ENCODE peak calls at places on chromosome 18, in ten cellular contexts. H is IMR-90; Z is brain microvascular endothelial cell; X is fibroblast of the aortic adventitia; W is neural crest cell; E is HFF-Myc; P is progenitor cell of endocrine pancreas; S is CD8-positive, alpha-beta T cell; A is PC-9; Y is Caco-2. V is an unnamed sample.

GRCh38 chr18:55384551-55385275 is 203.3 kb downstream of the TCF4 start:
- DNase-seq in H (peak; percentile 48), Z (peak; percentile 45), X (peak; percentile 57), W (peak; percentile 22), E (no peak), P (no peak), S (no peak), A (no peak), Y (no peak), V (no peak)

GRCh38 chr18:961644-962355 is 57.1 kb downstream of the ADCYAP1 start:
- DNase-seq in H (peak; percentile 35), Z (peak; percentile 43), X (peak; percentile 80), W (peak; percentile 54), E (peak; percentile 29), P (no peak), S (no peak), A (no peak), Y (no peak), V (no peak)

GRCh38 chr18:55592106-55592505 is 4.1 kb upstream of the TCF4 start:
- DNase-seq in H (no peak), Z (no peak), X (no peak), W (no peak), E (no peak), P (no peak), S (no peak), A (no peak), Y (no peak), V (no peak)

GRCh38 chr18:710418-711300 is 1.8 kb downstream of the ENOSF1 start:
- DNase-seq in H (no peak), Z (no peak), X (no peak), W (no peak), E (no peak), P (no peak), S (no peak), A (no peak), Y (no peak), V (no peak)

GRCh38 chr18:39037925-39038324 is 1472.3 kb upstream of the CELF4 start:
- DNase-seq in H (no peak), Z (no peak), X (no peak), W (no peak), E (no peak), P (no peak), S (no peak), A (no peak), Y (no peak), V (no peak)

GRCh38 chr18:9234528-9234927 is 97.9 kb downstream of the ANKRD12 start:
- DNase-seq in H (no peak), Z (no peak), X (no peak), W (no peak), E (no peak), P (no peak), S (no peak), A (no peak), Y (no peak), V (no peak)

GRCh38 chr18:25604231-25604908 is 252.4 kb upstream of the ZNF521 start:
- DNase-seq in H (no peak), Z (no peak), X (no peak), W (no peak), E (no peak), P (no peak), S (no peak), A (no peak), Y (no peak), V (no peak)

GRCh38 chr18:72541871-72542690 is 2.1 kb downstream of the CBLN2 start:
- DNase-seq in H (no peak), Z (no peak), X (no peak), W (peak; percentile 15), E (no peak), P (peak; percentile 21), S (no peak), A (no peak), Y (no peak), V (no peak)

GRCh38 chr18:75336767-75337166 is 90.7 kb downstream of the SMIM21 start:
- DNase-seq in H (no peak), Z (no peak), X (no peak), W (no peak), E (no peak), P (no peak), S (no peak), A (no peak), Y (no peak), V (no peak)

GRCh38 chr18:61854578-61854977 is 38.2 kb downstream of the RNF152 start:
- DNase-seq in H (peak; percentile 86), Z (peak; percentile 64), X (peak; percentile 59), W (no peak), E (no peak), P (no peak), S (no peak), A (no peak), Y (no peak), V (no peak)

GRCh38 chr18:62777814-62778213 is 62.5 kb downstream of the PHLPP1 start:
- DNase-seq in H (peak; percentile 22), Z (no peak), X (no peak), W (no peak), E (no peak), P (no peak), S (no peak), A (no peak), Y (no peak), V (no peak)

GRCh38 chr18:23693849-23694248 is 4.6 kb downstream of the LAMA3 start:
- DNase-seq in H (no peak), Z (no peak), X (no peak), W (no peak), E (no peak), P (no peak), S (no peak), A (no peak), Y (no peak), V (no peak)

GRCh38 chr18:27378396-27379094 is 193.4 kb upstream of the CHST9 start:
- DNase-seq in H (no peak), Z (peak; percentile 8), X (peak; percentile 3), W (no peak), E (no peak), P (no peak), S (no peak), A (peak; percentile 79), Y (no peak), V (no peak)

GRCh38 chr18:3383381-3383915 is 66.5 kb upstream of the TGIF1 start:
- DNase-seq in H (no peak), Z (no peak), X (peak; percentile 52), W (no peak), E (no peak), P (no peak), S (no peak), A (peak; percentile 95), Y (peak; percentile 56), V (no peak)

DNA sequence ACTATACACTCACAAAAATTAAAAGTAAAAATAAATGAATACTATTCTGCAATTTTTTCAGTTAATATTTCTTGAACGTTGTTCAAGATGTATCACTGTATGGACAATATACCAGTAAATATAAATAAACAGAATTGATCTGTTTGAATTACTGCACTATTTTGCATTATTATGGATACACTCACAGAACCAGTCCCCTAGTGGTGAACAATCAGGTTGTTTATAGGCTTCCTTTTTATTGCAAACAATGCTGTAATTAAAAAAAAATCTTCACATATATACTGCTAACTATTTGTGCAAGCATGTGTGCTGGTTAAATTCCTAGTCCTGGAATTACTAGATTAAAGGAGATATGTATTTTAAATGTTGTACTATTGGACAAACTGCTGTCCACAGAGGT is 306.0 kb downstream of the FBXO15 start:
- DNase-seq in H (no peak), Z (no peak), X (no peak), W (no peak), E (no peak), P (no peak), S (no peak), A (no peak), Y (no peak), V (no peak)
- TF ChIP-seq CTCF in H (peak; percentile 33), Z (peak; percentile 35), X (peak; percentile 43), W (peak; percentile 48), E (peak; percentile 18), P (peak; percentile 59), S (no peak), A (peak; percentile 30), Y (no peak), V (peak; percentile 41)

GRCh38 chr18:13440277-13441248 is 222.0 kb downstream of the LDLRAD4 start:
- DNase-seq in H (no peak), Z (no peak), X (no peak), W (no peak), E (no peak), P (no peak), S (no peak), A (no peak), Y (no peak), V (no peak)
- TF ChIP-seq CTCF in H (no peak), Z (peak; percentile 24), X (no peak), W (no peak), E (peak; percentile 16), P (no peak), S (no peak), A (no peak), Y (no peak), V (peak; percentile 43)

DNA sequence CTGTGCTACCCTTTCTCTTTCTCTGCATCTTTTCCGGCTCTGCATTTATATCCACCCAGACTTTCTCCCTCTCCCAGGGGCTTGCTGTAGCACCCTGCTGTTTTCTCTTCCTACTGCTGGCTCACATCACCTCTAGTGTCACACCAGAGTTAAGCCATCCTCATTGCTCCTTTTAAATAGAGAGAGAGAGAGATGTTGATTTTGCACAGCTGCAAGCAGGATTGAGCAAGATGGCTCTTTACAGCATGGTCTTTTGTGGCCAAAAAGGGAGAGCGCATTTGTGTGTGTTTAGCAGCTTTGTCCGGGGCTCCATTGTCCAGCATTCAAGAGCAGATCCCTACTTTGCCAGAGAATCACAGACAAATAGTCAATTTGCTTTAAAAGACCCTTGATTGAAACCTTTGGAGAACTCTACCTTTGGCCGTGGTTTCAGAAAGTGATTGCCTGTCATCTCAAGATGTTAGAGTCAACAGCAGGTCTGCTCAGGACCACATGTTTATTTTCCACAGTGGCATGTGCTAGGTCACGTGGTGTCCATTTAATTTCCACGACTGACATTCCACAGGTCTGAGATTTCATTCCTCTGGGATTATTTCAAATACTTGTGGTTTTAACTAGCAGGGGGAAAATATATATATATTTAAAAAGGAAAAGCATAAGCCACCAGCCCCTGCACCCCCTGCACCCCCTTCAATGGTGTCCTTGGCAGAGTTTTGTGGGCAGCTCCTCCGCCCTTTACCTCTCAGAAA is 360.0 kb upstream of the SLC14A2 start:
- DNase-seq in H (peak; percentile 92), Z (peak; percentile 83), X (peak; percentile 98), W (no peak), E (peak; percentile 85), P (no peak), S (no peak), A (no peak), Y (no peak), V (no peak)
- TF ChIP-seq CTCF in H (no peak), Z (peak; percentile 27), X (peak; percentile 21), W (no peak), E (no peak), P (no peak), S (no peak), A (no peak), Y (no peak), V (peak; percentile 43)

GRCh38 chr18:35026407-35027061 is 14.7 kb upstream of the MAPRE2 start:
- DNase-seq in H (no peak), Z (no peak), X (no peak), W (no peak), E (no peak), P (no peak), S (no peak), A (no peak), Y (no peak), V (no peak)
- TF ChIP-seq CTCF in H (no peak), Z (no peak), X (no peak), W (no peak), E (no peak), P (no peak), S (peak; percentile 61), A (no peak), Y (no peak), V (peak; percentile 23)

V was measured in chondrocyte.